ENCODE peak calls at places on chromosomes 7 and 10, in six cellular contexts. I is transverse colon, L is vagina, Z is prostate gland, M is stomach, O is HCT116. W is an unnamed sample.

GRCh38 chr7:16512097-16512496 is 14.5 kb upstream of the LRRC72 start:
- DNase-seq in M (no peak), Z (no peak), I (no peak), O (no peak), L (no peak), W (no peak)

GRCh38 chr7:25854608-25855497 is 297.1 kb upstream of the NFE2L3 start:
- DNase-seq in O (peak), L (no peak), M (no peak), I (peak), Z (no peak), W (peak)

GRCh38 chr10:76882245-76882644 is 755.4 kb downstream of the KCNMA1 start:
- DNase-seq in O (no peak), Z (no peak), M (no peak), I (no peak), L (no peak), W (no peak)

GRCh38 chr7:144009361-144009760 is 9.2 kb downstream of the OR6B1 start:
- DNase-seq in O (no peak), Z (no peak), I (no peak), L (no peak), M (no peak), W (no peak)

GRCh38 chr7:35630573-35630972 is 64.4 kb downstream of the HERPUD2 start:
- DNase-seq in L (no peak), O (no peak), I (no peak), Z (no peak), M (no peak), W (no peak)

GRCh38 chr10:59587083-59587755 is 122.4 kb downstream of the SLC16A9 start:
- DNase-seq in Z (peak), M (no peak), L (no peak), I (peak), O (no peak), W (no peak)

GRCh38 chr10:67697646-67698245 is 1.8 kb upstream of the CTNNA3 start:
- DNase-seq in O (peak), Z (peak), M (no peak), I (no peak), L (no peak), W (no peak)

GRCh38 chr10:80536361-80536835 is 1.3 kb upstream of the SH2D4B start:
- DNase-seq in O (no peak), Z (no peak), I (no peak), L (no peak), M (no peak), W (no peak)

GRCh38 chr10:15236340-15236739 is 67.8 kb upstream of the NMT2 start:
- DNase-seq in Z (no peak), M (no peak), O (no peak), I (no peak), L (no peak), W (no peak)

GRCh38 chr7:137146996-137147720 is 196.4 kb downstream of the PTN start:
- DNase-seq in L (no peak), M (no peak), O (no peak), Z (no peak), I (no peak), W (no peak)

GRCh38 chr10:99660662-99661369 is 1.5 kb downstream of the ENTPD7 start:
- DNase-seq in I (no peak), L (no peak), O (no peak), M (no peak), Z (no peak), W (no peak)

GRCh38 chr7:105003275-105003674 is 10.7 kb upstream of the KMT2E start:
- DNase-seq in O (no peak), M (no peak), I (peak), L (no peak), Z (no peak), W (peak)

GRCh38 chr7:1095621-1096155 is 7.8 kb downstream of the GPER1 start:
- DNase-seq in O (no peak), L (no peak), M (no peak), I (no peak), Z (no peak), W (no peak)
- TF ChIP-seq POLR2AphosphoS5 in O (no peak), L (no peak), M (no peak), I (no peak), Z (no peak), W (no peak)

DNA sequence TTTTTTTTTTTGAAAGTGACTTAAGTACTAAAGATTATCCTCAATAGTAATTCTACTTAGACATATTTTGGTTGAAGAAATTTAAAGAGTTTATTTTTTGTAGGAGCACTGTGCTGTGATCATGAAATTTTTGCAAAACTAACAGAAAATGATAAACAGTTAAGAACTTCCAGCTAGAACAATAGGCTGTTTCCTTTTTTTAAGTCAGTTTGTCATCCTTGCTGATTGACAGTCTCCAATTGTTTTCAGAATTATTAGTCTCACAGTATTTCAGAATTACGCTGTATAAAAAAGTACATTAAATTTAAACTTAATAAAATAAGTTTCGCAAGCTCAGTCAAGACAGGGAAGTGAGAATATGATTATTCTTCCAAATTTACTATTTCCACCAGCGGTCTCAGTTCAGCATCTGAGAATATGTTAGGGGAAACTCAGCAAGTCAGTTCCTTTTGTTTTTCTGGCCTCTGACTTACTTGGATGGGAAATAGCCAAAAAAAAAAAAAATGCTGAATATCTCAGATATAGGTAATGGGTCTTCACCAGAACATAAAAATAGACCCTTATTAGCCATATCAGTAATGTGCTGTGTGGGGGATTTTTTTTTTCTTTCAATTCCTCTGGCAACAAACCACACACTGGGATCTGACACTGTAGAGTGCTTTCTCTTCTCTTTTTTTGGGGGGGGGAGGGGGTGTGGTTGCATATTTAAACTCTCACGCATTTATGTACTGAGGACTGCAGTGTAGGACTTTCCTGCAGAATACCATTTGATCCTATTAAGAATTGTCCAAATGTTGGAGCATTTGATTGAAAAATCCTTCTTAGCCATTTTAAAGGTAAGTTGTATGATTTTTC is at the start of gene CD36:
- DNase-seq in L (no peak), M (no peak), Z (no peak), I (no peak), O (no peak), W (no peak)
- TF ChIP-seq POLR2A in L (no peak), M (no peak), Z (no peak), I (no peak), O (no peak), W (no peak)

DNA sequence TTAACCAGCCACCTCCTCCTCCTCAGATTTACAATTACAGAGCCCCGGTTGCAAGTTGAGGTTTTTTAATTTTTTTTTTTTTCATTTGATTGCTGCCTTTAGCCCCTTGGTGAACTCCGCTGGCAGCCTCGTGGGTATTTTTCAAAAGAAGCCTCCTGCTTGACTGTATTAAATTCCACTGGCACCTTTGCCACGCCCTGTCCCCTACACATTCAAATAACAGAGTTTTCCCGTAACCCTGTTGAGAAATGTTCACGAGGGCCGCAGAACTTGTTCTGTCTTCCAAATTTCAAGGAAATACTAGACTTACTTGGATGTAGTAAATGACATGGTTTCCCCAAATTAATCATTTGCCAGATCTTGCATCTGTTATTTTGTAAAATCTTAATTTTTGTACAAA is 167.0 kb downstream of the ARID5B start:
- DNase-seq in L (no peak), Z (peak), O (no peak), M (no peak), I (no peak), W (no peak)
- TF ChIP-seq CTCF in L (no peak), Z (no peak), O (no peak), M (no peak), I (no peak), W (no peak)

GRCh38 chr10:102064868-102065560 is at the start of gene HPS6:
- DNase-seq in Z (peak), O (peak), M (peak), I (peak), L (no peak), W (peak)
- TF ChIP-seq POLR2AphosphoS5 in Z (peak), O (peak), M (peak), I (peak), L (peak), W (peak)

GRCh38 chr7:106257752-106258151 is 27.0 kb downstream of the NAMPT start:
- DNase-seq in O (no peak), Z (no peak), M (no peak), L (no peak), I (no peak), W (no peak)
- TF ChIP-seq POLR2A in O (no peak), Z (no peak), M (no peak), L (no peak), I (no peak), W (no peak)